ENCODE peak calls at places on chromosomes 6 and 20, in eight cellular contexts. K is prostate gland, M is left lung, L is AG04450, V is spleen, D is heart left ventricle, E is BE2C, P is colonic mucosa. C is an unnamed sample. For H3K27me3 and H3K9me3, the result is how much of the 10 kb centered on the place peaks cover.

GRCh38 chr6:36019167-36019566 is 5.3 kb downstream of the SLC26A8 start:
- DNase-seq in P (no peak), V (no peak), D (no peak), L (no peak), E (no peak), K (no peak), M (no peak), C (no peak)

GRCh38 chr6:139250296-139251274 is 41.2 kb downstream of the TXLNB start:
- DNase-seq in V (peak), P (peak), M (peak), E (peak), K (no peak), L (no peak), D (peak), C (no peak)

GRCh38 chr20:48921883-48922867 is 664 bp downstream of the ARFGEF2 start:
- DNase-seq in M (peak), P (peak), V (peak), E (no peak), D (peak), K (peak), L (no peak), C (no peak)

GRCh38 chr20:19022791-19023448 is 189.5 kb upstream of the SLC24A3 start:
- DNase-seq in L (no peak), E (no peak), P (no peak), D (no peak), K (no peak), V (no peak), M (no peak), C (no peak)

GRCh38 chr6:150549577-150550184 is 50.0 kb upstream of the PLEKHG1 start:
- DNase-seq in D (no peak), V (no peak), M (no peak), P (no peak), E (no peak), K (no peak), L (no peak), C (no peak)

GRCh38 chr20:33438481-33438880 is 5.1 kb downstream of the SNTA1 start:
- DNase-seq in D (no peak), E (no peak), P (no peak), L (no peak), K (no peak), V (no peak), M (no peak), C (no peak)

GRCh38 chr6:3357669-3358068 is 98.9 kb downstream of the PSMG4 start:
- DNase-seq in V (no peak), K (no peak), E (no peak), P (no peak), M (no peak), L (no peak), D (no peak), C (no peak)

GRCh38 chr6:86775893-86776292 is 161.4 kb upstream of the HTR1E start:
- DNase-seq in K (no peak), L (no peak), P (no peak), D (no peak), V (no peak), E (no peak), M (no peak), C (no peak)

GRCh38 chr6:70879496-70879895 is 77.4 kb downstream of the B3GAT2 start:
- DNase-seq in P (no peak), K (no peak), D (no peak), E (no peak), V (no peak), L (no peak), M (no peak), C (no peak)

GRCh38 chr6:16239090-16239797 is 857 bp downstream of the GMPR start:
- DNase-seq in L (no peak), K (peak), E (peak), P (peak), V (peak), M (no peak), D (peak), C (no peak)

DNA sequence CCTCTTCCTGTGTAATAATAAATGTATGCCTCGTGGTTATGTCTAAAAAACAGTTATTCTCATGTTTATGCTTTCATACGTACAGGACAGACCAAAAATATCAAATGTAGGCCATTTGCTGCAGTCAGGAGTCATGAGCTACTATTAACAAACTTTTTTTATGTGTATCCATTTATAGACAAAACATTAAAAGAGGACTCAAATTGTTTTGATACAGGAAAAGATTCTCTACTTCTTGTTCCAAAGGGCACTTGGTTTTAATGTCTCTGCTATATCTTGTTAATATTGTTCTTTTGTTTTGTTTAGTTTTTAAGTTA is 155.2 kb downstream of the ZDHHC14 start:
- DNase-seq in E (no peak), D (no peak), L (no peak), V (no peak), K (no peak), M (no peak), P (no peak), C (no peak)
- H3K27me3 ChIP-seq in E (under half), D (under half), L (under half), V (under half), K (under half), M (under half), P (under half), C (under half)

GRCh38 chr20:55090301-55090700 is 614.9 kb downstream of the DOK5 start:
- DNase-seq in D (no peak), K (no peak), M (no peak), V (no peak), L (no peak), P (no peak), E (no peak), C (no peak)

DNA sequence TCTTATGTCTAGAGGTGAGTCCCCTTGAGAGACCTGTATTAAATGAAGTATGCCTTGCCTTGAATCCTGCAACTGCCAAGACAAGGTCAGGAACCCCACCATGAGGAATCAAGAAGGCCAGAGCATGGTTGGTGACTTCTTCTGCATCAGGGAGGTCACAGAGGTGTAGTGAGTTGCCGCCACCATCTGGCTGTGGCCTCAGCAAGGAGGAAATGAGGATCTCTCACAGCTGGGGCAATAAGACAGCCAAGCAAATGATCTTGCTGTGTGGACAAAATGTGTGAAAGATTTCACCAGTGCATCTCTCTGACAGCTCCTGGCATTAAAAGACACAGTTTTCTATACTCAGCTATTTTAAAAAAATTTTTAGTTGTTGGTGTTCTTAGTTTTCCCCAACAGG is 611.0 kb downstream of the DOK5 start:
- DNase-seq in K (no peak), P (no peak), L (no peak), V (no peak), M (no peak), E (no peak), D (no peak), C (no peak)
- TF ChIP-seq CTCF in K (no peak), P (no peak), L (no peak), V (no peak), M (no peak), E (no peak), D (no peak), C (no peak)

GRCh38 chr20:56207656-56208055 is 40.9 kb upstream of the MC3R start:
- DNase-seq in M (no peak), P (no peak), V (no peak), E (no peak), D (no peak), L (no peak), K (no peak), C (no peak)

GRCh38 chr20:56204206-56204605 is 44.3 kb upstream of the MC3R start:
- DNase-seq in K (no peak), V (no peak), P (no peak), M (no peak), E (no peak), D (no peak), L (no peak), C (no peak)

GRCh38 chr20:56208121-56208520 is 40.4 kb upstream of the MC3R start:
- DNase-seq in K (no peak), M (no peak), P (no peak), V (no peak), L (no peak), E (no peak), D (no peak), C (no peak)

GRCh38 chr20:56202493-56203077 is 45.9 kb upstream of the MC3R start:
- DNase-seq in M (no peak), D (no peak), V (no peak), E (no peak), P (no peak), L (no peak), K (no peak), C (no peak)

DNA sequence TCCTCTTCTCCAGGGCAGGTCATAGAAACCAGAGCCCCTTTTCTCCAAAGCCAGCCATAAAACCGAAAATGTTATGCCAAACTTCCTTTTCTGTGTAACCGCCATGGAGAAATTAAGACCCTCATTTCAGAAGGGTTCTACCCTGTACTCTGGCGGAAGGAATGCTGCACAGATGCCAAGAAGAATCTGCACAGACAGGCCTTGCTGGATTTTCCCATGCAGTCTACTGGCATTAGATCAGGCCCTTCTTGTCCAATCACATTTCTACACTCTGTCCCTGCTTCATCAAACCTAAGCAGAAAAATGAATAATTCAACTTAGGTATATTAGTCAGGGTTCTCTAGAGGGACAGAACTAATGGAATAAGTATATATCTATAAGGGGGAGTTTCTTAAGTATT is 43.2 kb upstream of the MC3R start:
- DNase-seq in L (no peak), E (no peak), M (no peak), V (no peak), K (peak), P (no peak), D (no peak), C (no peak)
- H3K9me3 ChIP-seq in L (under half), E (under half), M (under half), V (under half), K (under half), P (under half), D (under half), C (under half)

DNA sequence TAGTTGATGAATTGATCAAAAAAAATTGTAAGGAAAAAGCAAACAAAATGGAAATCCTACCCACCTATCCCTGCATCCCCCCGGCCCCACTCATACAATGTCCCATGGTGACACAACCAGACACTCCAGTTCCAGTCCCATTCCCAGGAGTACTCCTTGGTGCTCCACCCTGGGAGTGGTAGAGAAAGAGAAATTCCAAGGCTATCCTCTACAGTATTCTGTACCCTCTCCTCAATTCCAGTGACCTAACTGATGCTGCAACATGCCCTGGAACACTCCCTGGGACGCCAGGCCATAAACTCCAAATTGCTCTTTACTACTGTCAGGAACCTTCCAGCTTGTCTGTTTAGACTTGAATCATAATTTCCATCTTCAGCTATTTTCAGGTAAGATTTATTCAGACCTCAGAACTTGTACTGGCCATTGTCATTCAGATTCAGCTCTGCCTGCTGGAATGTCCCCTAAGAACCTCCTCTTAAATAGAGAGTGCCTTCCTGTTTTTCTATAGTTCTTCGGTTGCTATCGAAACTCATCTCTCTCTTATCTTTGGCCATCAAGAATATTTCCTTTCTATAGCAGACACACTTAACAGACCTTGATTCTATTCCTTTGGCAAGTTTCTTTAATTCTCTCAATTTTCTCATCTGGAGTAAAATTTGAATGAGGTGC is 8.7 kb downstream of the GPX6 start:
- DNase-seq in D (no peak), M (no peak), P (no peak), L (no peak), E (no peak), K (no peak), V (no peak), C (no peak)
- H3K27me3 ChIP-seq in D (under half), M (under half), P (under half), L (under half), E (under half), K (under half), V (under half), C (under half)

GRCh38 chr20:3658019-3658707 is 5.0 kb downstream of the GFRA4 start:
- DNase-seq in E (no peak), D (no peak), P (no peak), M (no peak), L (no peak), K (no peak), V (peak), C (no peak)

GRCh38 chr20:3659492-3660261 is 3.5 kb downstream of the GFRA4 start:
- DNase-seq in D (peak), V (no peak), P (no peak), E (no peak), L (no peak), M (no peak), K (no peak), C (no peak)

GRCh38 chr20:3661060-3661820 is 2.0 kb downstream of the GFRA4 start:
- DNase-seq in M (no peak), P (no peak), E (no peak), D (peak), L (no peak), V (no peak), K (no peak), C (no peak)

GRCh38 chr20:3660262-3661059 is 2.7 kb downstream of the GFRA4 start:
- DNase-seq in E (no peak), K (no peak), M (no peak), P (no peak), L (no peak), D (peak), V (no peak), C (no peak)

GRCh38 chr20:3658708-3659491 is 4.3 kb downstream of the GFRA4 start:
- DNase-seq in E (no peak), M (no peak), P (no peak), V (peak), K (no peak), L (no peak), D (no peak), C (no peak)
- TF ChIP-seq CTCF in E (no peak), M (no peak), P (no peak), V (no peak), K (no peak), L (no peak), D (no peak), C (no peak)

GRCh38 chr20:54872440-54872839 is 397.0 kb downstream of the DOK5 start:
- DNase-seq in K (no peak), P (no peak), E (no peak), V (no peak), M (no peak), D (no peak), L (no peak), C (no peak)
- H3K9me3 ChIP-seq in K (under half), P (under half), E (under half), V (under half), M (under half), D (under half), L (under half), C (under half)

DNA sequence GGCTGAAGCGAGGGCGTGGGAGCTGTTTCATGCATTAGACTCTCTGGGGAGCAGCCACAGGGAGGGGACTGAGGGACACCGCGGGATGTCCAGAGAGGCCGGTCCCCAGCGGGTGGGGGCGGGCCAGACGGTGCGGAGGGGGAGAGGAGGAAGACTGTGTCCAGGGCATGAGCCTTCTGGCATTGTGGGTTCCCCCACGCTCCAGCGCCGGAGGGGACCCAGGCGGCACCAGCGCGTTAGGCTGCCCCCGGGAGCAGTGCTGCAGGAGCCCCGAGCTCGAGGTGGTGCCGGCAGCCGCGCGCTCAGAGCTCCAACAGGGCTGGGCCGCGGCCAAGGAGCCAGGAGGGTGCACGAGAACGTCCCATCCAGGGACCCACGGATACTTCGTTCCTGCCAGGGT is 14.4 kb downstream of the SLC22A3 start:
- DNase-seq in M (no peak), K (no peak), L (no peak), P (no peak), D (no peak), V (no peak), E (no peak), C (no peak)
- H3K27me3 ChIP-seq in M (under half), K (under half), L (under half), P (under half), D (under half), V (under half), E (under half), C (under half)

GRCh38 chr6:133632906-133633305 is 256.0 kb upstream of the TCF21 start:
- DNase-seq in P (no peak), L (no peak), V (no peak), M (no peak), D (no peak), E (no peak), K (no peak), C (no peak)

GRCh38 chr6:133630651-133631050 is 258.3 kb upstream of the TCF21 start:
- DNase-seq in P (no peak), L (no peak), M (no peak), V (no peak), K (no peak), E (no peak), D (no peak), C (no peak)

GRCh38 chr6:133634474-133634873 is 254.4 kb upstream of the TCF21 start:
- DNase-seq in E (no peak), K (no peak), V (no peak), M (no peak), P (no peak), D (no peak), L (no peak), C (no peak)

GRCh38 chr6:133632206-133632605 is 256.7 kb upstream of the TCF21 start:
- DNase-seq in P (no peak), E (no peak), M (no peak), D (no peak), L (no peak), K (no peak), V (no peak), C (no peak)

DNA sequence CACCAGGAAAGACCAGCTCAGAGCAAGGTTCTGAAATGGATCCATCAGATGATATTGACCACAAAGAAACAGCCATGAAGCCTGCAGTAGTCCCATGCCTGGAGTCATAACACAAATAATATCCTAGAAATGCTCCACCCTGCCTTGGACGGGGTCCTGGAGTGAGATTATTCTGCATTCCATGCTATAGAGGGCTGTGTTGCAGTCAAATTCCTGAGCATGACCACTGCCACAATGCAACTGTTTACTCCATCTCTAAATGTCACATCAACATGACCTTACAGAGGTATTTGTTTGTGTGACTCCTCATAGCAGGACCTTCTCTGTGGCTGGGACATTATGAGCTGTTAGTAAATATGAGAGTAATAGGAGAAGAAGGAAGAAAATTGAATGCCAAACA is 257.5 kb upstream of the TCF21 start:
- DNase-seq in M (no peak), V (no peak), P (no peak), L (no peak), D (no peak), E (no peak), K (no peak), C (no peak)
- TF ChIP-seq CTCF in M (no peak), V (no peak), P (no peak), L (peak), D (no peak), E (no peak), K (no peak), C (no peak)

DNA sequence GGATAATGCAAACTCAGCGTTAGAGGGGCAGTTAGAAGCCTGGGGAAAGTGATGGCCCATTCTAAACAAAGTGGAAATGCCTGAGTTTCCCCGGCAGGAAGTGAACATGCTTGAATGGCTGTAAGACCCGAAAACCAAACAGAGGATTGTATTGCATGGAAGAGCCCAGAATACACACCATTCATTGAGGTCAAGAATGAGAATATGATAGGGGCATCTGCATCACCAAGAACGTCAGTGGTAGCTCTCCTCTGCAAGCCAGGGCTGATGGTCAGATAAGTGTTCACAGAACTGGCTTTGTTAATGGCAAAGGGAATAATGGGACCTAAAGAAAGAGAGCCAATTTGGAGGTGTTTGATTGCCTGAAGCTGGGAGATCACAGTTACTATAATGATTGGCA is 663.4 kb downstream of the KHDRBS2 start:
- DNase-seq in P (no peak), M (no peak), D (no peak), L (no peak), K (no peak), V (no peak), E (no peak), C (no peak)
- H3K9me3 ChIP-seq in P (under half), M (under half), D (under half), L (under half), K (under half), V (under half), E (under half), C (under half)

GRCh38 chr6:122050226-122050755 is 349.2 kb upstream of the HSF2 start:
- DNase-seq in P (no peak), M (no peak), E (no peak), L (no peak), V (no peak), D (no peak), K (no peak), C (no peak)
- H3K27me3 ChIP-seq in P (under half), M (under half), E (under half), L (under half), V (under half), D (under half), K (under half), C (under half)